ENCODE peak calls at places on chromosomes 16 and 17, in nine cellular contexts. One of them, this sample, is unnamed.

GRCh38 chr17:40345161-40346034 is 19.1 kb downstream of the GJD3 start:
- DNase-seq in psoas muscle: peak; percentile 83
- DNase-seq in tibial nerve: no peak
- DNase-seq in neural progenitor cell: peak; percentile 90
- DNase-seq in hepatocyte: peak; percentile 89
- DNase-seq in cardiac muscle cell: peak; percentile 81
- DNase-seq in tibial artery: peak; percentile 60
- DNase-seq in CD4-positive, alpha-beta T cell: no peak
- DNase-seq in PC-3: peak; percentile 32
- DNase-seq in this sample: peak; percentile 76

GRCh38 chr17:82457790-82458129 is 781 bp upstream of the NARF start:
- DNase-seq in cardiac muscle cell: no peak
- DNase-seq in PC-3: no peak
- DNase-seq in psoas muscle: no peak
- DNase-seq in CD4-positive, alpha-beta T cell: no peak
- DNase-seq in tibial artery: no peak
- DNase-seq in neural progenitor cell: no peak
- DNase-seq in hepatocyte: no peak
- DNase-seq in tibial nerve: no peak
- DNase-seq in this sample: no peak

GRCh38 chr16:75138636-75139035 is 9.7 kb upstream of the ZFP1 start:
- DNase-seq in CD4-positive, alpha-beta T cell: no peak
- DNase-seq in neural progenitor cell: no peak
- DNase-seq in PC-3: no peak
- DNase-seq in tibial nerve: no peak
- DNase-seq in cardiac muscle cell: peak; percentile 45
- DNase-seq in psoas muscle: no peak
- DNase-seq in tibial artery: no peak
- DNase-seq in hepatocyte: no peak
- DNase-seq in this sample: no peak

GRCh38 chr17:48047113-48047740 is 932 bp upstream of the NFE2L1 start:
- DNase-seq in cardiac muscle cell: no peak
- DNase-seq in tibial nerve: no peak
- DNase-seq in CD4-positive, alpha-beta T cell: no peak
- DNase-seq in tibial artery: no peak
- DNase-seq in psoas muscle: no peak
- DNase-seq in hepatocyte: no peak
- DNase-seq in PC-3: no peak
- DNase-seq in neural progenitor cell: peak; percentile 49
- DNase-seq in this sample: no peak

GRCh38 chr16:66377327-66377723 is 10.8 kb downstream of the CDH5 start:
- DNase-seq in tibial artery: no peak
- DNase-seq in CD4-positive, alpha-beta T cell: no peak
- DNase-seq in PC-3: no peak
- DNase-seq in psoas muscle: no peak
- DNase-seq in cardiac muscle cell: no peak
- DNase-seq in tibial nerve: no peak
- DNase-seq in hepatocyte: no peak
- DNase-seq in neural progenitor cell: no peak
- DNase-seq in this sample: no peak

GRCh38 chr17:42564815-42565522 is 1.9 kb upstream of the MLX start:
- DNase-seq in neural progenitor cell: no peak
- DNase-seq in PC-3: no peak
- DNase-seq in CD4-positive, alpha-beta T cell: no peak
- DNase-seq in psoas muscle: no peak
- DNase-seq in tibial artery: no peak
- DNase-seq in cardiac muscle cell: no peak
- DNase-seq in tibial nerve: no peak
- DNase-seq in hepatocyte: no peak
- DNase-seq in this sample: no peak

GRCh38 chr17:61486135-61487120 is 34.2 kb downstream of the TBX4 start:
- DNase-seq in CD4-positive, alpha-beta T cell: no peak
- DNase-seq in tibial artery: no peak
- DNase-seq in PC-3: no peak
- DNase-seq in psoas muscle: no peak
- DNase-seq in tibial nerve: no peak
- DNase-seq in cardiac muscle cell: no peak
- DNase-seq in neural progenitor cell: peak; percentile 44
- DNase-seq in hepatocyte: no peak
- DNase-seq in this sample: no peak

GRCh38 chr16:35173295-35173694 is 1713.9 kb downstream of the TP53TG3F start:
- DNase-seq in psoas muscle: no peak
- DNase-seq in hepatocyte: no peak
- DNase-seq in neural progenitor cell: no peak
- DNase-seq in cardiac muscle cell: no peak
- DNase-seq in CD4-positive, alpha-beta T cell: no peak
- DNase-seq in PC-3: no peak
- DNase-seq in tibial artery: no peak
- DNase-seq in tibial nerve: no peak
- DNase-seq in this sample: no peak

GRCh38 chr17:51006601-51007000 is 114.1 kb downstream of the SPAG9 start:
- DNase-seq in neural progenitor cell: peak; percentile 34
- DNase-seq in CD4-positive, alpha-beta T cell: no peak
- DNase-seq in hepatocyte: no peak
- DNase-seq in PC-3: no peak
- DNase-seq in tibial artery: no peak
- DNase-seq in tibial nerve: no peak
- DNase-seq in psoas muscle: no peak
- DNase-seq in cardiac muscle cell: peak; percentile 61
- DNase-seq in this sample: no peak

GRCh38 chr17:44850025-44850424 is 2.3 kb downstream of the HIGD1B start:
- DNase-seq in PC-3: no peak
- DNase-seq in neural progenitor cell: no peak
- DNase-seq in tibial artery: no peak
- DNase-seq in cardiac muscle cell: no peak
- DNase-seq in CD4-positive, alpha-beta T cell: no peak
- DNase-seq in tibial nerve: no peak
- DNase-seq in psoas muscle: no peak
- DNase-seq in hepatocyte: no peak
- DNase-seq in this sample: no peak

GRCh38 chr17:75039238-75039637 is 7.5 kb downstream of the ATP5PD start:
- DNase-seq in PC-3: no peak
- DNase-seq in neural progenitor cell: no peak
- DNase-seq in tibial nerve: no peak
- DNase-seq in psoas muscle: no peak
- DNase-seq in cardiac muscle cell: no peak
- DNase-seq in CD4-positive, alpha-beta T cell: no peak
- DNase-seq in tibial artery: no peak
- DNase-seq in hepatocyte: no peak
- DNase-seq in this sample: no peak

GRCh38 chr17:67542219-67543114 is 165.4 kb downstream of the PITPNC1 start:
- DNase-seq in psoas muscle: no peak
- DNase-seq in hepatocyte: no peak
- DNase-seq in tibial nerve: no peak
- DNase-seq in neural progenitor cell: no peak
- DNase-seq in CD4-positive, alpha-beta T cell: no peak
- DNase-seq in tibial artery: no peak
- DNase-seq in PC-3: no peak
- DNase-seq in cardiac muscle cell: no peak
- DNase-seq in this sample: no peak

DNA sequence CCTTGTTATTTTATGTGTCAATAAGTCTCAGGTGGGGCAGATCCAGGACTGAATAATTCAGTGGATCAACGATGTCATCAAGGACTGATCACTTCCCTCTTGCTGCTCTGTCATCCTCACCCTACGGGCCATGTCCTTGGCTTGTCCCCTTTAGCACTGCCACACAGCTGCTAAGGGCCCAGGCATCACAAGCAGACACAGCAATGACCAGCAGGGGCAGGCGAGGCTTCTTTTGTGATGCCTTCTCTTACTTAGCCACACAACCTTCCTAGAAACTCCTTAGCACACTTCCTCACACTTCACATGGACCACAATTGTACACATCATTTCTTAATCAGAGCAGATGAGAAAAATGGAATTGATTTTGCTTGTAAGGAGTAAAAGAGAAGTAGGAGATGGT is 356.3 kb upstream of the SOX9 start:
- DNase-seq in CD4-positive, alpha-beta T cell: no peak
- DNase-seq in PC-3: peak; percentile 53
- DNase-seq in neural progenitor cell: peak; percentile 74
- DNase-seq in tibial artery: no peak
- DNase-seq in psoas muscle: peak; percentile 48
- DNase-seq in tibial nerve: no peak
- DNase-seq in cardiac muscle cell: peak; percentile 6
- DNase-seq in hepatocyte: peak; percentile 33
- DNase-seq in this sample: peak; percentile 3
- TF ChIP-seq CTCF in CD4-positive, alpha-beta T cell: no peak
- TF ChIP-seq CTCF in PC-3: peak; percentile 71
- TF ChIP-seq CTCF in neural progenitor cell: peak; percentile 78
- TF ChIP-seq CTCF in tibial artery: no peak
- TF ChIP-seq CTCF in psoas muscle: peak; percentile 24
- TF ChIP-seq CTCF in tibial nerve: no peak
- TF ChIP-seq CTCF in cardiac muscle cell: peak; percentile 34
- TF ChIP-seq CTCF in hepatocyte: peak; percentile 30
- TF ChIP-seq CTCF in this sample: no peak

DNA sequence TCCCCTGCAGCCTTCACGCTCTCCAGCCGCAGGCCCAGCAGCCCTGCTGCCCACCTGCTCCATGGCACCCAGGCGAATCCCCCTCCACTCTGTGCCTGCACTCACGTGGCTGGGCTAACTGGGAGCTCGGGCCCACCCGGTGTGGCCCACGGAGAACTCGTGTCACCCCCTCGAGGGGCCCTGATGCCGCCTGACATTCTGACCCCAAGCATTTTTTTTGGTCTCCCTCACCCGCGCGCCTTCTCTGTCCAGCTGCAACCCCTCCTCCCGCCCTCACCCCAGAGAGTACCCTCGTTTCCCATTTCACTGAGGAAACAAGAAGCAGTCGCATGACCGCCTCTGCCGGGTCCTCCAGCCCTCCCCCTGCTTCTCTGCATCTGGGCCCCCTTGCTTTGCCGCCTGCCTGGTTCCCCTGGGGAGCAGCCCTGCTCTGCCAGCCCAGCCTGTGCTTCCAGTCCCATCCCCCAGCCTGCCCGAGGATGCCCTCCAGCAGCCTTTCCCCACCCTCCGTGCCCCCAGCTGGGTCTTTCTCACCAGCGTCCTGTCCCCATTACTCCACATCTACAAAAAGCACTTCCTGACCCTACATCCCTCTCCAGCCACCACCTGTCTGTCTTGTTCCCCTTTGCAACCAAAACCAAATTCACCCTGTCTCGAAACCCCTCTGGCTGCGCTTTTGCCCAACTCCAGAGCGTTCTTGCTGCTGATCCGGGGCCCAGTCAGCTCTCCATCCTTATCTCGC is 146.3 kb upstream of the CHMP6 start:
- DNase-seq in tibial artery: peak; percentile 8
- DNase-seq in hepatocyte: no peak
- DNase-seq in cardiac muscle cell: no peak
- DNase-seq in psoas muscle: peak; percentile 49
- DNase-seq in CD4-positive, alpha-beta T cell: no peak
- DNase-seq in tibial nerve: no peak
- DNase-seq in neural progenitor cell: no peak
- DNase-seq in PC-3: no peak
- DNase-seq in this sample: no peak
- H3K27ac ChIP-seq in tibial artery: no peak overlapping the region
- H3K27ac ChIP-seq in hepatocyte: no peak overlapping the region
- H3K27ac ChIP-seq in cardiac muscle cell: no peak overlapping the region
- H3K27ac ChIP-seq in psoas muscle: no peak overlapping the region
- H3K27ac ChIP-seq in CD4-positive, alpha-beta T cell: peak overlapping the region; percentile 11
- H3K27ac ChIP-seq in tibial nerve: no peak overlapping the region
- H3K27ac ChIP-seq in neural progenitor cell: no peak overlapping the region
- H3K27ac ChIP-seq in PC-3: no peak overlapping the region
- H3K27ac ChIP-seq in this sample: peak overlapping the region; percentile 10

DNA sequence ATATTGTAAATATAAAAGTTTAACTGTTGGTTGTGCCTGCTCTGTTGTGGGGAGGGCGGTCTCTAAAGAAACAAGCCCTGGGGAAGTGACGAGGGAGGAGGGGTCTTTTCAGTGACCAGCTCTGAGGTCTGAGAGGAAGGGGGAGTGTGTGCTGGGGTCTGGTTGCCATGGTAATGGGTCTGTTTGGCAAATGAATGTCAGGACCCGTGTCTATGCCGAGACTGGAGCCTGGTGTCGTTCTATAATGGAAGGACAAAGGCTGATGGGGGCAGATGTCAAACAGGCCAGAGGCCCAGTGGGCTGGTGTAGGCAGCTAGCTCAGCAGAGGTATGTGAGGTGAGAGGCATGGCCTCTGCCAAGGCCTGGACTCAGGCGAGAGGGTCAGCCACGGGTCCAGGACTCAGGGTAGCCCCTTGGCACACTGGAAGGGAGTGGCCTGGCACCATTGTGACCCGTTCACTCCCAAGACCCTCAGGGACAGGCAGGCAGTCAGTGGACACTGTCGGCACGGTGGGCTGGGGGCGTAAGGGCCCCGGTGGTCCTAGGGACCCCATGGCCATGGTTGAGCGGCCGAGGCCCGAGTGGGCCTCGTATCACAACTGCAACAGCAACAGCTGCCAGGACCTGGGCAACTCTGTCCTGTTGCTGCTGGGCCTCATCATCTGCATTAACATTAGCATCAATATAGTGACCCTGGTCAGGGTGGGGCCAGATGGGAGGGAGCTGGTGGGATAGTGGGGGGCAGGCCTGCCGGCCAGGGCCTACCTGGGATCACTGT is at the start of gene SPEM1:
- DNase-seq in CD4-positive, alpha-beta T cell: no peak
- DNase-seq in tibial artery: no peak
- DNase-seq in cardiac muscle cell: no peak
- DNase-seq in tibial nerve: no peak
- DNase-seq in neural progenitor cell: peak; percentile 69
- DNase-seq in psoas muscle: no peak
- DNase-seq in hepatocyte: no peak
- DNase-seq in PC-3: no peak
- DNase-seq in this sample: no peak
- TF ChIP-seq CTCF in CD4-positive, alpha-beta T cell: no peak
- TF ChIP-seq CTCF in tibial artery: no peak
- TF ChIP-seq CTCF in cardiac muscle cell: no peak
- TF ChIP-seq CTCF in tibial nerve: no peak
- TF ChIP-seq CTCF in neural progenitor cell: no peak
- TF ChIP-seq CTCF in psoas muscle: no peak
- TF ChIP-seq CTCF in hepatocyte: no peak
- TF ChIP-seq CTCF in PC-3: no peak
- TF ChIP-seq CTCF in this sample: no peak

GRCh38 chr16:68762996-68763756 is 26.1 kb downstream of the CDH1 start:
- DNase-seq in hepatocyte: no peak
- DNase-seq in PC-3: no peak
- DNase-seq in CD4-positive, alpha-beta T cell: no peak
- DNase-seq in neural progenitor cell: peak; percentile 33
- DNase-seq in tibial artery: no peak
- DNase-seq in cardiac muscle cell: peak; percentile 16
- DNase-seq in psoas muscle: no peak
- DNase-seq in tibial nerve: no peak
- DNase-seq in this sample: no peak

GRCh38 chr16:68759062-68759461 is 22.0 kb downstream of the CDH1 start:
- DNase-seq in tibial artery: no peak
- DNase-seq in tibial nerve: no peak
- DNase-seq in psoas muscle: no peak
- DNase-seq in PC-3: no peak
- DNase-seq in cardiac muscle cell: no peak
- DNase-seq in neural progenitor cell: no peak
- DNase-seq in CD4-positive, alpha-beta T cell: no peak
- DNase-seq in hepatocyte: no peak
- DNase-seq in this sample: no peak

GRCh38 chr16:68756250-68757051 is 19.4 kb downstream of the CDH1 start:
- DNase-seq in cardiac muscle cell: peak; percentile 40
- DNase-seq in psoas muscle: no peak
- DNase-seq in tibial nerve: no peak
- DNase-seq in neural progenitor cell: no peak
- DNase-seq in tibial artery: no peak
- DNase-seq in PC-3: peak; percentile 98
- DNase-seq in CD4-positive, alpha-beta T cell: no peak
- DNase-seq in hepatocyte: peak; percentile 87
- DNase-seq in this sample: peak; percentile 97

GRCh38 chr16:68764866-68765265 is 27.8 kb downstream of the CDH1 start:
- DNase-seq in psoas muscle: no peak
- DNase-seq in tibial nerve: no peak
- DNase-seq in cardiac muscle cell: no peak
- DNase-seq in PC-3: no peak
- DNase-seq in CD4-positive, alpha-beta T cell: no peak
- DNase-seq in neural progenitor cell: no peak
- DNase-seq in tibial artery: no peak
- DNase-seq in hepatocyte: no peak
- DNase-seq in this sample: no peak

GRCh38 chr16:68760671-68761275 is 23.7 kb downstream of the CDH1 start:
- DNase-seq in tibial nerve: no peak
- DNase-seq in hepatocyte: peak; percentile 42
- DNase-seq in tibial artery: no peak
- DNase-seq in neural progenitor cell: no peak
- DNase-seq in psoas muscle: no peak
- DNase-seq in CD4-positive, alpha-beta T cell: no peak
- DNase-seq in cardiac muscle cell: peak; percentile 20
- DNase-seq in PC-3: peak; percentile 71
- DNase-seq in this sample: peak; percentile 87
- H3K27ac ChIP-seq in tibial nerve: peak overlapping the region; percentile 60
- H3K27ac ChIP-seq in hepatocyte: peak overlapping the region; percentile 23
- H3K27ac ChIP-seq in tibial artery: no peak overlapping the region
- H3K27ac ChIP-seq in neural progenitor cell: no peak overlapping the region
- H3K27ac ChIP-seq in psoas muscle: no peak overlapping the region
- H3K27ac ChIP-seq in CD4-positive, alpha-beta T cell: no peak overlapping the region
- H3K27ac ChIP-seq in cardiac muscle cell: no peak overlapping the region
- H3K27ac ChIP-seq in PC-3: peak overlapping the region; percentile 81
- H3K27ac ChIP-seq in this sample: peak overlapping the region; percentile 45